ENCODE peak calls at places on chromosomes 11 and 22, in four cellular contexts. G is IMR-90, L is neural progenitor cell, W is GM23248. Y is an unnamed sample.

GRCh38 chr11:111452146-111452545 is 60.0 kb downstream of the BTG4 start:
- DNase-seq in G (peak), L (no peak), W (peak), Y (no peak)

GRCh38 chr11:113059548-113059947 is 98.3 kb downstream of the NCAM1 start:
- DNase-seq in G (no peak), L (no peak), W (no peak), Y (no peak)

GRCh38 chr11:86484164-86484794 is 109.6 kb downstream of the CCDC81 start:
- DNase-seq in G (peak), L (no peak), W (peak), Y (peak)

GRCh38 chr22:37599161-37599560 is 9.5 kb upstream of the GGA1 start:
- DNase-seq in G (no peak), L (no peak), W (no peak), Y (no peak)

GRCh38 chr11:132987936-132988335 is 544.4 kb downstream of the OPCML start:
- DNase-seq in G (no peak), L (no peak), W (peak), Y (no peak)

GRCh38 chr11:47433991-47434786 is 8.0 kb upstream of the PSMC3 start:
- DNase-seq in G (peak), L (no peak), W (peak), Y (peak)

GRCh38 chr11:10529279-10529678 is 11.7 kb downstream of the RNF141 start:
- DNase-seq in G (peak), L (no peak), W (peak), Y (no peak)

GRCh38 chr11:86818466-86819282 is 18.3 kb downstream of the PRSS23 start:
- DNase-seq in G (peak), L (peak), W (peak), Y (peak)

GRCh38 chr22:27774200-27774599 is 27.4 kb downstream of the MN1 start:
- DNase-seq in G (no peak), L (no peak), W (no peak), Y (no peak)

GRCh38 chr11:79758325-79758724 is 317.5 kb upstream of the TENM4 start:
- DNase-seq in G (no peak), L (no peak), W (no peak), Y (no peak)

GRCh38 chr11:96075532-96075959 is 151.6 kb upstream of the MTMR2 start:
- DNase-seq in G (peak), L (no peak), W (peak), Y (no peak)

GRCh38 chr22:42808516-42808915 is 48.6 kb downstream of the ARFGAP3 start:
- DNase-seq in G (no peak), L (no peak), W (no peak), Y (no peak)

GRCh38 chr11:64444838-64445441 is 86.0 kb downstream of the RPS6KA4 start:
- DNase-seq in G (peak), L (no peak), W (peak), Y (peak)

GRCh38 chr11:2098691-2099522 is 40.3 kb downstream of the IGF2 start:
- DNase-seq in G (no peak), L (no peak), W (no peak), Y (no peak)
- H3K4me3 ChIP-seq in G (no peak), L (no peak), W (no peak), Y (no peak)

GRCh38 chr11:59135648-59136461 is 6.8 kb upstream of the FAM111A start:
- DNase-seq in G (peak), L (peak), W (peak), Y (peak)
- H3K9ac ChIP-seq in G (peak), L (no peak), W (no peak), Y (no peak)

DNA sequence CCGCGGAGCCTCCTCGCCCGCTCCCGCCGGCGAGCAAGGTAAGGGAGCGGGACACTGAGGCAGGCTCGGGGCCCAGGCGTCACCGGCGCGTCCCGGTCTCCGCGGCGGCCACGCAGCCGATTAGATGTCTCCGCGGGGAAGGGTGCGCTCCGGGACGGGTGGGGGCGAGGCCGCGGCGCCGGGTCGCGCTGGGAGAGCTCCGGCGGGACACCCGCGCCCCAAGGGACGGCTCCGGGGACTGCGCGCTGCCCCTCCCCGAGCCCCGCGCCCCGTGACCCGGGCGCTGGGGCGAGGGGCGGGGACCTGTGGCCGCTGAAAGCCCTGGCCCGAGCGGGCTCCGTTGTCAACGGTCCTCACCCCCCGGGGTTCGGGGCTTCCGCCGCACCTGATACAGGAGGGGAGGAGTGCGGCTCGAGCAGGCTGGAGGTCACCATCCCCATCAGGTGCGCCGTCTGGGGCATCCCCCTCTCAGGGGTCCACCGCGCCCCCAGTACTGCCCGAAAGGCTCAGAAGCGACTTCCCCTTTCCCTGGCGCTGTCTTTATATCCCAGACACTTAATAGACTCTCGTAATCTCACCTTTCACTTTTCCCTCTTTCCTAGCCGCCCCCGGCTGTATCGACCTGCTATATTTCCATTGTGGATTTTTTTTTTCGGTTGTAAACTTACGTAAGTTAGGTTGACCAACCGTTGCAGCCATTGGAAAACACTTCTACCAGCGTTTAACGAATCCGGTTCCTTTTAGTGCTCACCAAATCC is 566 bp downstream of the PPFIA1 start:
- DNase-seq in G (peak), L (peak), W (peak), Y (peak)
- H2AFZ ChIP-seq in G (peak), L (peak), W (peak), Y (peak)

GRCh38 chr22:22700631-22701030 is 56.2 kb downstream of the GGTLC2 start:
- DNase-seq in G (no peak), L (no peak), W (no peak), Y (no peak)
- H3K4me3 ChIP-seq in G (no peak), L (no peak), W (no peak), Y (no peak)

DNA sequence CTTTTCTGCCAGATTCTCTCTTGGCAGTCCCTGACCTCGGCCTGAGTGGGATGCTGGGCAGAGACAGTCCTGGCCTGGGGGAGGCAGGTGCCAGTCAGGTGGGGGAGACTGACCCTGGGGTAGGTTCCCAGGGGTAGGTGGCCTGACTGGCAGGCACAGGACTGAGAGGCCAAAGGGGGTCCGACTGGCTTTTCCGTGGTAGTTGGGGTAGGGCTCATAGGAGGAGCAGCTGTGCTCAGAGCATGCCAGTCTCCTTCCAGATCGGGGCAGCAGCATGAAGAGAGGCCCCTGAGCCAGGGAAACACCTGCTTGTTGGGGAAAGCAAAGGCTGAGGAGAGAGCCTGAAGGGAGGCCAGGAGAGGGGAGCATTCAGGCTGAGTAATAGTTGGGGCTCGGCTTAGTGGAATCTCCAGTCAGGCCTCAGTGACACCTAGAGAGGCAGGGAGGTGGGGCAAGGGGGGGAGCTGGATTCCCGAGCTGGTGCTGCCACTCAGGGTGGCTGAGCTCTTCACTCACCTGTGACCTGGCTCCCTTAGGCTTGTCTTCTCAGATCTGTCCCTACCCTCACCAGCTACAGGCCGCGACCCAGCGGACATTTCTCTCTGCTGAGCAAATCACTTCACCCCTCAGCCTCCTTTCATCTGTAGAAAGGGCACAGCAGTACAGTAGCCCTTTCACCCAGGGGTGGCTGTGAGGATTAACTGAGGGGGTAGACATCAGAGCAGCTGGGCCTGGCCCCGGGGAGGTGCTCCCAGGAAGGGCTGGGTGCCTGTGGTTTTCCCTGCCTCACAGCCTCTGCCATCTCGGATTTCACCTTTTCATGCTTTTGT is 26.2 kb downstream of the MCM5 start:
- DNase-seq in G (peak), L (peak), W (peak), Y (peak)
- H3K9ac ChIP-seq in G (no peak), L (no peak), W (no peak), Y (no peak)

GRCh38 chr11:93655581-93656255 is 5.8 kb upstream of the CEP295 start:
- DNase-seq in G (no peak), L (no peak), W (no peak), Y (no peak)
- H2AFZ ChIP-seq in G (no peak), L (no peak), W (no peak), Y (no peak)

GRCh38 chr22:21571679-21572078 is 4.2 kb downstream of the UBE2L3 start:
- DNase-seq in G (no peak), L (no peak), W (no peak), Y (no peak)
- H3K4me3 ChIP-seq in G (no peak), L (no peak), W (no peak), Y (no peak)

GRCh38 chr11:57425565-57426438 is 1.1 kb downstream of the SLC43A3 start:
- DNase-seq in G (peak), L (no peak), W (peak), Y (peak)
- H3K9ac ChIP-seq in G (no peak), L (no peak), W (peak), Y (peak)

Y was measured in fibroblast of lung.